ENCODE peak calls at places on chromosomes 2 and 18, in four cellular contexts. One of them, this sample, is unnamed.

GRCh38 chr18:30352551-30353168 is 689.9 kb downstream of the DSC3 start:
- DNase-seq in K562: no peak
- DNase-seq in SK-N-SH: no peak
- DNase-seq in H1: no peak
- DNase-seq in this sample: no peak

GRCh38 chr2:64025741-64026140 is 6.5 kb upstream of the VPS54 start:
- DNase-seq in K562: no peak
- DNase-seq in SK-N-SH: no peak
- DNase-seq in H1: no peak
- DNase-seq in this sample: no peak

GRCh38 chr2:210718503-210718902 is 162.1 kb downstream of the CPS1 start:
- DNase-seq in K562: no peak
- DNase-seq in SK-N-SH: no peak
- DNase-seq in H1: no peak
- DNase-seq in this sample: no peak

GRCh38 chr2:64338910-64339500 is 115.0 kb upstream of the LGALSL start:
- DNase-seq in SK-N-SH: no peak
- DNase-seq in K562: no peak
- DNase-seq in H1: no peak
- DNase-seq in this sample: no peak

GRCh38 chr2:49224426-49225010 is 70.2 kb upstream of the FSHR start:
- DNase-seq in K562: no peak
- DNase-seq in SK-N-SH: peak
- DNase-seq in H1: no peak
- DNase-seq in this sample: no peak

GRCh38 chr18:35376742-35377695 is at the start of gene ZNF396:
- DNase-seq in SK-N-SH: peak
- DNase-seq in H1: peak
- DNase-seq in K562: peak
- DNase-seq in this sample: no peak

GRCh38 chr2:233811732-233812131 is 33.6 kb downstream of the MROH2A start:
- DNase-seq in K562: no peak
- DNase-seq in SK-N-SH: no peak
- DNase-seq in H1: no peak
- DNase-seq in this sample: no peak

GRCh38 chr2:133733856-133734255 is 165.6 kb upstream of the NCKAP5 start:
- DNase-seq in H1: no peak
- DNase-seq in SK-N-SH: no peak
- DNase-seq in K562: no peak
- DNase-seq in this sample: no peak

GRCh38 chr2:66854304-66854703 is 419.4 kb downstream of the MEIS1 start:
- DNase-seq in SK-N-SH: no peak
- DNase-seq in K562: no peak
- DNase-seq in H1: no peak
- DNase-seq in this sample: no peak

GRCh38 chr2:226882606-226883005 is 46.8 kb downstream of the RHBDD1 start:
- DNase-seq in H1: no peak
- DNase-seq in SK-N-SH: no peak
- DNase-seq in K562: no peak
- DNase-seq in this sample: no peak

GRCh38 chr2:32792416-32792815 is 154.3 kb upstream of the LTBP1 start:
- DNase-seq in SK-N-SH: no peak
- DNase-seq in K562: no peak
- DNase-seq in H1: no peak
- DNase-seq in this sample: no peak

GRCh38 chr2:204604061-204604460 is 58.8 kb downstream of the PARD3B start:
- DNase-seq in H1: no peak
- DNase-seq in K562: no peak
- DNase-seq in SK-N-SH: no peak
- DNase-seq in this sample: no peak

GRCh38 chr2:96832751-96833507 is 10.9 kb downstream of the ANKRD23 start:
- DNase-seq in K562: no peak
- DNase-seq in SK-N-SH: no peak
- DNase-seq in H1: peak
- DNase-seq in this sample: no peak

GRCh38 chr2:45883601-45884000 is 232.1 kb downstream of the PRKCE start:
- DNase-seq in H1: no peak
- DNase-seq in SK-N-SH: no peak
- DNase-seq in K562: no peak
- DNase-seq in this sample: no peak

GRCh38 chr2:226048625-226049024 is 649.1 kb downstream of the NYAP2 start:
- DNase-seq in SK-N-SH: no peak
- DNase-seq in H1: no peak
- DNase-seq in K562: no peak
- DNase-seq in this sample: no peak

GRCh38 chr2:200172944-200173481 is 133.5 kb upstream of the SPATS2L start:
- DNase-seq in K562: no peak
- DNase-seq in SK-N-SH: no peak
- DNase-seq in H1: no peak
- DNase-seq in this sample: no peak

GRCh38 chr2:128292599-128293425 is 25.9 kb downstream of the HS6ST1 start:
- DNase-seq in K562: no peak
- DNase-seq in H1: no peak
- DNase-seq in SK-N-SH: no peak
- DNase-seq in this sample: no peak

GRCh38 chr2:3585239-3586109 is 9.4 kb upstream of the COLEC11 start:
- DNase-seq in K562: peak
- DNase-seq in SK-N-SH: peak
- DNase-seq in H1: no peak
- DNase-seq in this sample: no peak

GRCh38 chr2:22382439-22383169 is 1002.4 kb upstream of the KLHL29 start:
- DNase-seq in SK-N-SH: no peak
- DNase-seq in H1: no peak
- DNase-seq in K562: no peak
- DNase-seq in this sample: no peak

GRCh38 chr18:31040982-31041345 is 1.6 kb downstream of the DSC3 start:
- DNase-seq in H1: no peak
- DNase-seq in SK-N-SH: peak
- DNase-seq in K562: no peak
- DNase-seq in this sample: no peak

GRCh38 chr2:200476836-200477235 is 33.0 kb downstream of the KCTD18 start:
- DNase-seq in SK-N-SH: no peak
- DNase-seq in K562: no peak
- DNase-seq in H1: no peak
- DNase-seq in this sample: no peak

GRCh38 chr2:32787207-32787606 is 159.4 kb downstream of the TTC27 start:
- DNase-seq in H1: no peak
- DNase-seq in K562: no peak
- DNase-seq in SK-N-SH: no peak
- DNase-seq in this sample: no peak

GRCh38 chr18:79290876-79291275 is 104.9 kb upstream of the NFATC1 start:
- DNase-seq in H1: no peak
- DNase-seq in SK-N-SH: no peak
- DNase-seq in K562: no peak
- DNase-seq in this sample: no peak

GRCh38 chr2:47134386-47135090 is 20.6 kb downstream of the STPG4 start:
- DNase-seq in K562: no peak
- DNase-seq in H1: no peak
- DNase-seq in SK-N-SH: no peak
- DNase-seq in this sample: no peak

GRCh38 chr2:120397362-120397811 is 51.5 kb downstream of the INHBB start:
- DNase-seq in K562: no peak
- DNase-seq in SK-N-SH: no peak
- DNase-seq in H1: peak
- DNase-seq in this sample: no peak

GRCh38 chr2:61328707-61329251 is 142.1 kb downstream of the USP34 start:
- DNase-seq in SK-N-SH: no peak
- DNase-seq in K562: no peak
- DNase-seq in H1: no peak
- DNase-seq in this sample: no peak

GRCh38 chr2:88281302-88282217 is 111.4 kb downstream of the THNSL2 start:
- DNase-seq in H1: no peak
- DNase-seq in SK-N-SH: no peak
- DNase-seq in K562: no peak
- DNase-seq in this sample: no peak

GRCh38 chr2:52141076-52141475 is 1109.1 kb upstream of the NRXN1 start:
- DNase-seq in H1: no peak
- DNase-seq in K562: no peak
- DNase-seq in SK-N-SH: no peak
- DNase-seq in this sample: no peak

GRCh38 chr2:54502731-54503130 is 46.6 kb downstream of the SPTBN1 start:
- DNase-seq in K562: no peak
- DNase-seq in H1: no peak
- DNase-seq in SK-N-SH: no peak
- DNase-seq in this sample: no peak

GRCh38 chr2:54504866-54505265 is 48.7 kb downstream of the SPTBN1 start:
- DNase-seq in SK-N-SH: no peak
- DNase-seq in H1: no peak
- DNase-seq in K562: no peak
- DNase-seq in this sample: no peak

GRCh38 chr2:54500404-54501147 is 44.4 kb downstream of the SPTBN1 start:
- DNase-seq in SK-N-SH: no peak
- DNase-seq in K562: no peak
- DNase-seq in H1: no peak
- DNase-seq in this sample: no peak

GRCh38 chr2:54503828-54504227 is 47.7 kb downstream of the SPTBN1 start:
- DNase-seq in H1: no peak
- DNase-seq in K562: no peak
- DNase-seq in SK-N-SH: no peak
- DNase-seq in this sample: no peak

GRCh38 chr2:54503192-54503591 is 47.1 kb downstream of the SPTBN1 start:
- DNase-seq in K562: peak
- DNase-seq in SK-N-SH: peak
- DNase-seq in H1: peak
- DNase-seq in this sample: no peak
- TF ChIP-seq NRF1 in K562: no peak
- TF ChIP-seq NRF1 in SK-N-SH: no peak
- TF ChIP-seq NRF1 in H1: no peak
- TF ChIP-seq NRF1 in this sample: no peak

DNA sequence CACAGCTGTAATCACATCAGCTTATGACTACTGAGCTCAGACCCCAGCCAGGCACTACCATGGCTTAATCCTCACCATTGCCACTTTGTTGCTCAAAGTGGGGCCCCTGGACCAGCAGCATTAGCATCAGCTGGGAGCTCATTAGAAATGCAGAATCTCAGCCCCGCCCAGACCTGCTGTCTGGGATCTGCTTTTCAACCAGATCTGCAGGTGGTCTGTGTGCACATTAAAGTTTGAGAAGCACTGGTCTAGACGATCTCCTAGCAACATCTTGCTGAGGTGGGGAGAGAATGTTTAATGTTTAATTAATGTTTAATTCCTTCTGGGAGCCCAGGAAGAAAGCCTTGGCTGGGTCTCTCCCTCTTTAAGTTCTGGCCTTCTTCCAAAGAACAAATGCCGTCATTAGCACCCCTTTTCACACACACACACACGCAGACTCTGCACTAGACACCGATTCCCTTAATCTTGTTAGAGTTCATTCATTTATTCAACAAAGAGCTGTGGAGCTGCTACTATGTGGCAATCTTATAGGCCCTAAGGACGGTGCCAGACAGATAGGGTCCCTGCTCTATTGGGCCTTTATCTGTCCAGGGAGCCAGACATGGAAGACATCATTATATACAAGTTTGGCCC is 53.7 kb downstream of the EDAR start:
- DNase-seq in H1: no peak
- DNase-seq in K562: no peak
- DNase-seq in SK-N-SH: no peak
- DNase-seq in this sample: no peak
- TF ChIP-seq NRF1 in H1: no peak
- TF ChIP-seq NRF1 in K562: no peak
- TF ChIP-seq NRF1 in SK-N-SH: no peak
- TF ChIP-seq NRF1 in this sample: no peak

DNA sequence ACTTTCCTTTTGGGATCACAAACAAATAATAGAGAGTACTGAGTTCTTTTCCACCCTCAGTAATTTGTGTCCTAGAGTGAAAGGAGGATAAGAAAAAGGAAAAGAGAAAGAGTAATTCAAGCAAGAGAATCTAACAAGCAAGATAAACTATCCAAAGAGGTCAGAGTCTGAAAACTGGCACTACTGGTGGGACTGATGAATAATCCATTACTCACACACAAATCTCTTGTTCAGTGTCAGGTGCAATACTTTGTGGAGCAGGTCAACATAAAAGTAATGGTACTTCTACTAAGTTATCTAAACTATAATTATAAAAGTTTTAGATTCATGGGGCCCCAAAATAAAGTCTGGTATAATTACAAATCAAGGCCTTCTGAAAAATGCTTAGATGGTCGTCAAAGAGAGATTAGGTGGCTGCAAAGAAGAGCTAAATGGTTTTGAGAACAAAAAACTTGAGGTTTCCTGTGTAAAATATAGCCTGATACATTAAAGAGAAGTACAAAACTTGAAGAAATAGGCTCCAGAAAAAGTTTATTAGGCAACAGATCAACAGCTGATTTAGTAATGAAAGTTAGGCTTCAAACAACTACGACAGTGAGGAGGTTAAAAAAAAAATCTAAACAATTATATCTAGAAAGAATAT is 109.5 kb downstream of the BAZ2B start:
- DNase-seq in K562: no peak
- DNase-seq in SK-N-SH: no peak
- DNase-seq in H1: no peak
- DNase-seq in this sample: no peak
- TF ChIP-seq NRF1 in K562: no peak
- TF ChIP-seq NRF1 in SK-N-SH: no peak
- TF ChIP-seq NRF1 in H1: no peak
- TF ChIP-seq NRF1 in this sample: no peak

GRCh38 chr2:240260664-240261063 is 120.2 kb upstream of the OTOS start:
- DNase-seq in SK-N-SH: no peak
- DNase-seq in K562: no peak
- DNase-seq in H1: no peak
- DNase-seq in this sample: no peak

GRCh38 chr2:240257940-240258580 is 117.6 kb upstream of the OTOS start:
- DNase-seq in K562: no peak
- DNase-seq in SK-N-SH: no peak
- DNase-seq in H1: no peak
- DNase-seq in this sample: no peak

GRCh38 chr2:240259924-240260529 is 119.6 kb upstream of the OTOS start:
- DNase-seq in SK-N-SH: no peak
- DNase-seq in H1: no peak
- DNase-seq in K562: no peak
- DNase-seq in this sample: no peak

GRCh38 chr2:240258685-240259084 is 118.2 kb upstream of the OTOS start:
- DNase-seq in H1: no peak
- DNase-seq in SK-N-SH: no peak
- DNase-seq in K562: no peak
- DNase-seq in this sample: no peak

DNA sequence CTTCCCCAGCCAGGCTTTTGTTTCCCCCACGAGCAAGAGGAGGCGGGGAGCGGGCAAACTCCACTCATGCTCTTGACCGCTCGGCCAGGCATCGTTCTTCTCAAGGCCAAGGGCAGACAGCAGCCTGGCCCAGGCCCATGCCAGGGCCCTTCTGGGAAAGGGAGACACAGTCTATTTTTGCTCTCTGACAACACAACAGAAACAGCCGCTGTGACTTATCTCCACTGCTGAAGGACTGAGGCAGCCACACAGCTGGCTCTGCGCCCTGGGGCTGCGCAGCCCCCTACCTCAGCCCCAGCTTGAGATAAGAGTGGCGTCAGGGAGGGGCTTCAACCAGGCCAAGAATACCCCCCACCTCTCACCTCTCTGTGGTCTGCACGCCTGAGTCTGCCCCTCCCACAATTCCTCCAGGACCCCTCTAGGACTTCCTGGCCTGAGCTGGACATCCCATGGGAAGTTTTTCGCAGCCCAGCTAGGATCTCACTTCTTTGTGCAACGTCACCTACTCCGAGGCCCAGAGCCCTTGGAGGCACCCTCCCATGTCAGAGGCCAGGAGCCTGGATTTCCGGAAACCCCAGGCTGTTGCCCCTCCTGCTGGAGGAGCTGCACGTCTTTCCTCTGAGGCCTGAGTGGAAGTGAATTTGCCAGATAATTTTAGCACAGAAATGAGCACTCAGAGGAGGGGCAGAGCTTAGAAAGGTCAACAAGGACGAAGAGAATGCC is 118.9 kb upstream of the OTOS start:
- DNase-seq in SK-N-SH: peak
- DNase-seq in H1: no peak
- DNase-seq in K562: no peak
- DNase-seq in this sample: no peak
- TF ChIP-seq NRF1 in SK-N-SH: no peak
- TF ChIP-seq NRF1 in H1: no peak
- TF ChIP-seq NRF1 in K562: no peak
- TF ChIP-seq NRF1 in this sample: no peak